ENCODE peak calls at places on chromosomes 7 and 10, in four cellular contexts. B is choroid plexus epithelial cell; A is NAMALWA; J is stimulated activated naive CD8-positive, alpha-beta T cell treated with anti-CD3 and anti-CD28 coated beads, Interleukin-15, Interleukin-2, amounts not matched to agents 100 U/mL and 50 U/mL, for 24 hours. C is an unnamed sample.

GRCh38 chr7:125504848-125505247 is 575.2 kb upstream of the POT1 start:
- DNase-seq in B (no peak), A (no peak), J (no peak), C (no peak)

GRCh38 chr7:152464312-152465117 is 28.7 kb upstream of the KMT2C start:
- DNase-seq in B (peak; percentile 86), A (peak; percentile 70), J (peak; percentile 84), C (peak; percentile 89)

GRCh38 chr10:15518256-15518655 is 147.2 kb upstream of the FAM171A1 start:
- DNase-seq in B (peak; percentile 55), A (no peak), J (no peak), C (peak; percentile 43)

GRCh38 chr10:1256139-1256720 is 200.0 kb downstream of the WDR37 start:
- DNase-seq in B (no peak), A (no peak), J (no peak), C (no peak)

GRCh38 chr7:73557397-73558257 is at the start of gene BCL7B:
- DNase-seq in B (peak; percentile 58), A (peak; percentile 89), J (peak; percentile 83), C (peak; percentile 86)

GRCh38 chr7:27110977-27111752 is 8.7 kb upstream of the HOXA2 start:
- DNase-seq in B (no peak), A (no peak), J (no peak), C (no peak)

GRCh38 chr10:14009315-14010082 is 321.2 kb downstream of the FRMD4A start:
- DNase-seq in B (peak; percentile 63), A (no peak), J (peak; percentile 67), C (peak; percentile 76)

GRCh38 chr10:75088640-75089039 is 22.8 kb upstream of the SAMD8 start:
- DNase-seq in B (no peak), A (no peak), J (no peak), C (no peak)

GRCh38 chr10:21069929-21070363 is 172.8 kb upstream of the NEBL start:
- DNase-seq in B (no peak), A (no peak), J (no peak), C (no peak)

GRCh38 chr7:117673839-117674238 is 194.0 kb downstream of the CFTR start:
- DNase-seq in B (peak; percentile 81), A (peak; percentile 42), J (no peak), C (peak; percentile 85)

GRCh38 chr7:86445285-86445684 is 198.4 kb upstream of the GRM3 start:
- DNase-seq in B (no peak), A (no peak), J (no peak), C (no peak)

GRCh38 chr10:11986593-11987216 is 55.9 kb downstream of the UPF2 start:
- DNase-seq in B (peak; percentile 93), A (peak; percentile 89), J (peak; percentile 79), C (peak; percentile 94)

C was measured in adipocyte.